ENCODE peak calls at places on chromosomes 4 and X, in six cellular contexts. K is H1, T is dorsolateral prefrontal cortex, J is glutamatergic neuron, S is sigmoid colon, H is omental fat pad. F is an unnamed sample.

GRCh38 chrX:55640854-55641253 is 17.7 kb downstream of the FOXR2 start:
- DNase-seq in J (no peak), K (no peak), T (no peak), S (no peak), H (no peak), F (no peak)

GRCh38 chrX:23904096-23904495 is 3.6 kb downstream of the APOO start:
- DNase-seq in T (no peak), S (no peak), H (no peak), J (no peak), K (no peak), F (no peak)

GRCh38 chr4:77619408-77619807 is 13.8 kb downstream of the CXCL13 start:
- DNase-seq in K (no peak), J (no peak), S (no peak), T (no peak), H (no peak), F (no peak)

GRCh38 chrX:153578200-153578835 is 20.6 kb downstream of the CCNQ start:
- DNase-seq in K (no peak), H (no peak), J (no peak), S (no peak), T (no peak), F (no peak)

GRCh38 chrX:12721042-12721441 is 70.2 kb upstream of the PRPS2 start:
- DNase-seq in T (no peak), H (no peak), K (no peak), S (no peak), J (no peak), F (peak)

GRCh38 chrX:100368167-100368566 is 41.9 kb downstream of the PCDH19 start:
- DNase-seq in S (no peak), H (no peak), J (no peak), K (no peak), T (no peak), F (peak)

GRCh38 chrX:41688154-41688553 is 619 bp upstream of the GPR34 start:
- DNase-seq in J (no peak), H (no peak), K (no peak), T (no peak), S (no peak), F (no peak)

GRCh38 chr4:151629097-151629783 is 131.6 kb downstream of the GATB start:
- DNase-seq in T (no peak), S (no peak), H (no peak), J (no peak), K (no peak), F (no peak)

GRCh38 chr4:185468999-185469398 is 2.5 kb downstream of the CCDC110 start:
- DNase-seq in J (no peak), T (no peak), K (no peak), S (no peak), H (no peak), F (no peak)

GRCh38 chrX:46547857-46548256 is 2.6 kb upstream of the ZNF674 start:
- DNase-seq in J (no peak), S (no peak), K (no peak), T (no peak), H (no peak), F (no peak)

GRCh38 chr4:108881190-108881589 is 118.3 kb upstream of the ETNPPL start:
- DNase-seq in S (no peak), K (no peak), J (no peak), T (no peak), H (no peak), F (no peak)

GRCh38 chrX:30992381-30992904 is 79.4 kb downstream of the FTHL17 start:
- DNase-seq in J (no peak), S (no peak), K (no peak), H (no peak), T (no peak), F (no peak)

GRCh38 chr4:169275180-169275579 is 4.4 kb upstream of the SH3RF1 start:
- DNase-seq in J (no peak), T (no peak), S (no peak), H (no peak), K (no peak), F (no peak)

GRCh38 chr4:113012776-113013175 is 36.7 kb upstream of the ANK2 start:
- DNase-seq in S (no peak), J (no peak), K (no peak), H (no peak), T (no peak), F (no peak)

GRCh38 chr4:173573725-173574124 is 43.7 kb upstream of the HAND2 start:
- DNase-seq in H (no peak), J (no peak), K (no peak), T (no peak), S (no peak), F (no peak)
- TF ChIP-seq CTCF in H (no peak), J (no peak), K (no peak), T (no peak), S (no peak), F (no peak)

DNA sequence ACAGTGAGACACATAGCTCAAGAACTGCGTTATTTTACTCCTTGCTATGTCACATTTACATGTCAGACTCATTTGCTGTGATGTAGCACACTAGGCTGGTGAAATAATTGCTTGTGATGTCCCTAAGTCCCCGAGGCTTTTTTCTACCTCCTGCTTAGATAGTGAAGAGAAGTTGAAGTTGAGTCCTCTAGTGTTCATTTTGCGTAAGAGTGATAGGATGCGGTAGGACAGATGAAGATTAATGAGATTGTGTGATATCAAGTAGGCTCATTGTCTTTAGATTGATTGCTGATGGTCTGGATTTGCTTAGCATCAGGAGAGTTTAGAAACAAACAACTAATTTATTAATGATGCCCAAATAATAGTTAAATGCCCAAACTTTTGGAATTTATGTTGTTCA is 173.6 kb upstream of the NUDT6 start:
- DNase-seq in K (no peak), S (no peak), H (no peak), T (no peak), J (no peak), F (no peak)
- TF ChIP-seq CTCF in K (peak), S (no peak), H (no peak), T (no peak), J (peak), F (peak)

DNA sequence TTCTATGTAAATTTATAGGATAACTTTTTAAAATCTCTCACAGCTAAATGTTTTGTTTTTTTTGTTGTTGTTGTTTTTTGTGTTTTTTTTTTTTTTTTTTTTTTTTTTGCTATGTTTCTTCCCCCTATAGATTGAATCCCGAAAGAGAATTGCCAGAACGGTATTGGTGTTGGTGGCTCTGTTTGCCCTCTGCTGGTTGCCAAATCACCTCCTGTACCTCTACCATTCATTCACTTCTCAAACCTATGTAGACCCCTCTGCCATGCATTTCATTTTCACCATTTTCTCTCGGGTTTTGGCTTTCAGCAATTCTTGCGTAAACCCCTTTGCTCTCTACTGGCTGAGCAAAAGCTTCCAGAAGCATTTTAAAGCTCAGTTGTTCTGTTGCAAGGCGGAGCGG is 4.1 kb downstream of the BRS3 start:
- DNase-seq in T (no peak), S (no peak), H (no peak), K (no peak), J (no peak), F (no peak)
- TF ChIP-seq CTCF in T (no peak), S (no peak), H (no peak), K (peak), J (no peak), F (peak)

DNA sequence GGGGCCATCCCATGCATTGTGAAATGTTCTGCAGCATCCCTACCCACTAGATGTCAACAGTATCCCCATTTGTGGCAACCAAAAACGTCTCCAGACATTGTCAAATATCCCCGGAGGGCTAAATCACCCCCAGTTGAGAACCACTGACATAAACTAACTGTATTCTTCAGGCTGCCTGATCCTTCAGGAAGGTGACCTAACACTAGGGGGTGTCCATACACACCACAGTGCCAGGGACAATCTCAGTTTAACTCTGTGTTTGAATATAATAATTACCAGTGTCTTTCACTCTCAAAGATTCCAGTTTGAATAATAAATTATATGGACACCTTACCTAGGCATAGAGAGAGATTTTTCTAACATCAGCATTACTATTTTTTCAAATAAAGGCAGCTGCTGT is 6.4 kb downstream of the ACE2 start:
- DNase-seq in H (no peak), T (no peak), S (no peak), K (no peak), J (no peak), F (no peak)
- TF ChIP-seq CTCF in H (no peak), T (no peak), S (no peak), K (no peak), J (no peak), F (no peak)

GRCh38 chr4:15756361-15756861 is 21.7 kb upstream of the CD38 start:
- DNase-seq in K (no peak), S (no peak), T (no peak), J (no peak), H (no peak), F (no peak)
- TF ChIP-seq CTCF in K (no peak), S (no peak), T (no peak), J (no peak), H (no peak), F (no peak)